ENCODE peak calls at places on chromosomes 13 and 19, in ten cellular contexts. One of them, this sample, is unnamed.
A peak's percentile ranks its signal among the peaks of the same experiment; 100 is the strongest.

GRCh38 chr13:114315074-114315785 is 927 bp downstream of the CHAMP1 start:
- DNase-seq in A549: no peak
- DNase-seq in AG04450: no peak
- DNase-seq in stimulated activated CD8-positive, alpha-beta memory T cell treated with anti-CD3 and anti-CD28 coated beads, Interleukin-2, amount 100 ng/mL, for 1 hour: no peak
- DNase-seq in right atrium auricular region: no peak
- DNase-seq in effector memory CD8-positive, alpha-beta T cell: peak; percentile 3
- DNase-seq in IMR-90: no peak
- DNase-seq in Panc1: no peak
- DNase-seq in Right ventricle myocardium superior: no peak
- DNase-seq in fibroblast of pulmonary artery: no peak
- DNase-seq in this sample: no peak

GRCh38 chr13:21529102-21529893 is 70.2 kb upstream of the ZDHHC20 start:
- DNase-seq in effector memory CD8-positive, alpha-beta T cell: no peak
- DNase-seq in Right ventricle myocardium superior: no peak
- DNase-seq in A549: no peak
- DNase-seq in fibroblast of pulmonary artery: no peak
- DNase-seq in IMR-90: no peak
- DNase-seq in right atrium auricular region: no peak
- DNase-seq in stimulated activated CD8-positive, alpha-beta memory T cell treated with anti-CD3 and anti-CD28 coated beads, Interleukin-2, amount 100 ng/mL, for 1 hour: no peak
- DNase-seq in Panc1: no peak
- DNase-seq in AG04450: no peak
- DNase-seq in this sample: no peak

GRCh38 chr13:48496796-48497195 is 36.1 kb downstream of the RCBTB2 start:
- DNase-seq in IMR-90: no peak
- DNase-seq in fibroblast of pulmonary artery: no peak
- DNase-seq in stimulated activated CD8-positive, alpha-beta memory T cell treated with anti-CD3 and anti-CD28 coated beads, Interleukin-2, amount 100 ng/mL, for 1 hour: no peak
- DNase-seq in Panc1: no peak
- DNase-seq in Right ventricle myocardium superior: no peak
- DNase-seq in right atrium auricular region: no peak
- DNase-seq in A549: no peak
- DNase-seq in AG04450: no peak
- DNase-seq in effector memory CD8-positive, alpha-beta T cell: peak; percentile 42
- DNase-seq in this sample: no peak

GRCh38 chr19:29690842-29691241 is 24.2 kb downstream of the C19orf12 start:
- DNase-seq in IMR-90: peak; percentile 49
- DNase-seq in effector memory CD8-positive, alpha-beta T cell: peak; percentile 64
- DNase-seq in fibroblast of pulmonary artery: peak; percentile 60
- DNase-seq in right atrium auricular region: no peak
- DNase-seq in stimulated activated CD8-positive, alpha-beta memory T cell treated with anti-CD3 and anti-CD28 coated beads, Interleukin-2, amount 100 ng/mL, for 1 hour: no peak
- DNase-seq in AG04450: no peak
- DNase-seq in A549: peak; percentile 79
- DNase-seq in Right ventricle myocardium superior: no peak
- DNase-seq in Panc1: no peak
- DNase-seq in this sample: peak; percentile 12

GRCh38 chr19:16850133-16850532 is 20.9 kb downstream of the SIN3B start:
- DNase-seq in fibroblast of pulmonary artery: no peak
- DNase-seq in Right ventricle myocardium superior: no peak
- DNase-seq in stimulated activated CD8-positive, alpha-beta memory T cell treated with anti-CD3 and anti-CD28 coated beads, Interleukin-2, amount 100 ng/mL, for 1 hour: no peak
- DNase-seq in effector memory CD8-positive, alpha-beta T cell: no peak
- DNase-seq in A549: no peak
- DNase-seq in AG04450: peak; percentile 6
- DNase-seq in Panc1: no peak
- DNase-seq in IMR-90: peak; percentile 80
- DNase-seq in right atrium auricular region: no peak
- DNase-seq in this sample: no peak

GRCh38 chr19:2631213-2631821 is 71.2 kb downstream of the GNG7 start:
- DNase-seq in A549: no peak
- DNase-seq in right atrium auricular region: no peak
- DNase-seq in stimulated activated CD8-positive, alpha-beta memory T cell treated with anti-CD3 and anti-CD28 coated beads, Interleukin-2, amount 100 ng/mL, for 1 hour: no peak
- DNase-seq in IMR-90: peak; percentile 12
- DNase-seq in Right ventricle myocardium superior: no peak
- DNase-seq in AG04450: no peak
- DNase-seq in effector memory CD8-positive, alpha-beta T cell: no peak
- DNase-seq in fibroblast of pulmonary artery: peak; percentile 42
- DNase-seq in Panc1: no peak
- DNase-seq in this sample: no peak

GRCh38 chr19:782195-783043 is 14.8 kb upstream of the PTBP1 start:
- DNase-seq in A549: peak; percentile 47
- DNase-seq in fibroblast of pulmonary artery: peak; percentile 76
- DNase-seq in Panc1: no peak
- DNase-seq in effector memory CD8-positive, alpha-beta T cell: no peak
- DNase-seq in IMR-90: peak; percentile 33
- DNase-seq in Right ventricle myocardium superior: no peak
- DNase-seq in stimulated activated CD8-positive, alpha-beta memory T cell treated with anti-CD3 and anti-CD28 coated beads, Interleukin-2, amount 100 ng/mL, for 1 hour: no peak
- DNase-seq in AG04450: no peak
- DNase-seq in right atrium auricular region: no peak
- DNase-seq in this sample: no peak

GRCh38 chr19:32581704-32582164 is 744 bp downstream of the PDCD5 start:
- DNase-seq in stimulated activated CD8-positive, alpha-beta memory T cell treated with anti-CD3 and anti-CD28 coated beads, Interleukin-2, amount 100 ng/mL, for 1 hour: no peak
- DNase-seq in Right ventricle myocardium superior: peak; percentile 46
- DNase-seq in IMR-90: peak; percentile 66
- DNase-seq in Panc1: no peak
- DNase-seq in right atrium auricular region: no peak
- DNase-seq in AG04450: peak; percentile 21
- DNase-seq in fibroblast of pulmonary artery: peak; percentile 74
- DNase-seq in effector memory CD8-positive, alpha-beta T cell: no peak
- DNase-seq in A549: peak; percentile 58
- DNase-seq in this sample: no peak

GRCh38 chr13:30877335-30877734 is 28.7 kb upstream of the MEDAG start:
- DNase-seq in A549: no peak
- DNase-seq in effector memory CD8-positive, alpha-beta T cell: no peak
- DNase-seq in IMR-90: peak; percentile 82
- DNase-seq in fibroblast of pulmonary artery: peak; percentile 77
- DNase-seq in AG04450: no peak
- DNase-seq in Panc1: no peak
- DNase-seq in right atrium auricular region: no peak
- DNase-seq in stimulated activated CD8-positive, alpha-beta memory T cell treated with anti-CD3 and anti-CD28 coated beads, Interleukin-2, amount 100 ng/mL, for 1 hour: no peak
- DNase-seq in Right ventricle myocardium superior: no peak
- DNase-seq in this sample: no peak

GRCh38 chr19:54469496-54469934 is 3.6 kb downstream of the CDC42EP5 start:
- DNase-seq in Panc1: no peak
- DNase-seq in right atrium auricular region: no peak
- DNase-seq in fibroblast of pulmonary artery: no peak
- DNase-seq in Right ventricle myocardium superior: peak; percentile 83
- DNase-seq in effector memory CD8-positive, alpha-beta T cell: no peak
- DNase-seq in AG04450: no peak
- DNase-seq in IMR-90: no peak
- DNase-seq in A549: no peak
- DNase-seq in stimulated activated CD8-positive, alpha-beta memory T cell treated with anti-CD3 and anti-CD28 coated beads, Interleukin-2, amount 100 ng/mL, for 1 hour: no peak
- DNase-seq in this sample: no peak

GRCh38 chr19:56105090-56105701 is 15.9 kb downstream of the ZNF787 start:
- DNase-seq in IMR-90: peak; percentile 33
- DNase-seq in Panc1: no peak
- DNase-seq in Right ventricle myocardium superior: peak; percentile 83
- DNase-seq in AG04450: no peak
- DNase-seq in effector memory CD8-positive, alpha-beta T cell: no peak
- DNase-seq in fibroblast of pulmonary artery: peak; percentile 57
- DNase-seq in stimulated activated CD8-positive, alpha-beta memory T cell treated with anti-CD3 and anti-CD28 coated beads, Interleukin-2, amount 100 ng/mL, for 1 hour: peak; percentile 12
- DNase-seq in A549: peak; percentile 57
- DNase-seq in right atrium auricular region: peak; percentile 81
- DNase-seq in this sample: no peak

GRCh38 chr13:42370229-42370628 is 98.3 kb downstream of the AKAP11 start:
- DNase-seq in effector memory CD8-positive, alpha-beta T cell: no peak
- DNase-seq in stimulated activated CD8-positive, alpha-beta memory T cell treated with anti-CD3 and anti-CD28 coated beads, Interleukin-2, amount 100 ng/mL, for 1 hour: no peak
- DNase-seq in IMR-90: no peak
- DNase-seq in AG04450: no peak
- DNase-seq in Panc1: no peak
- DNase-seq in right atrium auricular region: no peak
- DNase-seq in Right ventricle myocardium superior: no peak
- DNase-seq in A549: no peak
- DNase-seq in fibroblast of pulmonary artery: no peak
- DNase-seq in this sample: no peak

GRCh38 chr19:680287-681028 is 4.3 kb downstream of the FSTL3 start:
- DNase-seq in IMR-90: peak; percentile 98
- DNase-seq in Panc1: peak; percentile 76
- DNase-seq in right atrium auricular region: peak; percentile 100
- DNase-seq in AG04450: peak; percentile 97
- DNase-seq in Right ventricle myocardium superior: peak; percentile 100
- DNase-seq in A549: peak; percentile 71
- DNase-seq in effector memory CD8-positive, alpha-beta T cell: peak; percentile 95
- DNase-seq in fibroblast of pulmonary artery: peak; percentile 99
- DNase-seq in stimulated activated CD8-positive, alpha-beta memory T cell treated with anti-CD3 and anti-CD28 coated beads, Interleukin-2, amount 100 ng/mL, for 1 hour: peak; percentile 100
- DNase-seq in this sample: peak; percentile 89

GRCh38 chr13:27868639-27869435 is 51.0 kb upstream of the PDX1 start:
- DNase-seq in right atrium auricular region: no peak
- DNase-seq in stimulated activated CD8-positive, alpha-beta memory T cell treated with anti-CD3 and anti-CD28 coated beads, Interleukin-2, amount 100 ng/mL, for 1 hour: no peak
- DNase-seq in effector memory CD8-positive, alpha-beta T cell: no peak
- DNase-seq in fibroblast of pulmonary artery: peak; percentile 22
- DNase-seq in Right ventricle myocardium superior: no peak
- DNase-seq in Panc1: peak; percentile 2
- DNase-seq in IMR-90: peak; percentile 5
- DNase-seq in A549: no peak
- DNase-seq in AG04450: no peak
- DNase-seq in this sample: peak; percentile 16

GRCh38 chr13:92158335-92158734 is 759.9 kb downstream of the GPC5 start:
- DNase-seq in AG04450: no peak
- DNase-seq in Panc1: no peak
- DNase-seq in fibroblast of pulmonary artery: peak; percentile 48
- DNase-seq in effector memory CD8-positive, alpha-beta T cell: no peak
- DNase-seq in Right ventricle myocardium superior: no peak
- DNase-seq in stimulated activated CD8-positive, alpha-beta memory T cell treated with anti-CD3 and anti-CD28 coated beads, Interleukin-2, amount 100 ng/mL, for 1 hour: no peak
- DNase-seq in A549: no peak
- DNase-seq in right atrium auricular region: no peak
- DNase-seq in IMR-90: peak; percentile 31
- DNase-seq in this sample: peak; percentile 3

GRCh38 chr13:20231839-20232555 is at the start of gene GJB6:
- DNase-seq in fibroblast of pulmonary artery: no peak
- DNase-seq in Panc1: no peak
- DNase-seq in A549: no peak
- DNase-seq in IMR-90: no peak
- DNase-seq in AG04450: no peak
- DNase-seq in effector memory CD8-positive, alpha-beta T cell: no peak
- DNase-seq in stimulated activated CD8-positive, alpha-beta memory T cell treated with anti-CD3 and anti-CD28 coated beads, Interleukin-2, amount 100 ng/mL, for 1 hour: no peak
- DNase-seq in right atrium auricular region: no peak
- DNase-seq in Right ventricle myocardium superior: no peak
- DNase-seq in this sample: no peak

GRCh38 chr19:2150794-2151338 is 500 bp downstream of the AP3D1 start:
- DNase-seq in fibroblast of pulmonary artery: no peak
- DNase-seq in IMR-90: no peak
- DNase-seq in Panc1: no peak
- DNase-seq in AG04450: no peak
- DNase-seq in effector memory CD8-positive, alpha-beta T cell: no peak
- DNase-seq in A549: no peak
- DNase-seq in stimulated activated CD8-positive, alpha-beta memory T cell treated with anti-CD3 and anti-CD28 coated beads, Interleukin-2, amount 100 ng/mL, for 1 hour: no peak
- DNase-seq in right atrium auricular region: no peak
- DNase-seq in Right ventricle myocardium superior: peak; percentile 55
- DNase-seq in this sample: no peak

GRCh38 chr19:10517361-10517759 is at the start of gene S1PR5:
- DNase-seq in A549: peak; percentile 35
- DNase-seq in Right ventricle myocardium superior: peak; percentile 44
- DNase-seq in AG04450: no peak
- DNase-seq in stimulated activated CD8-positive, alpha-beta memory T cell treated with anti-CD3 and anti-CD28 coated beads, Interleukin-2, amount 100 ng/mL, for 1 hour: no peak
- DNase-seq in right atrium auricular region: no peak
- DNase-seq in effector memory CD8-positive, alpha-beta T cell: no peak
- DNase-seq in IMR-90: no peak
- DNase-seq in fibroblast of pulmonary artery: no peak
- DNase-seq in Panc1: no peak
- DNase-seq in this sample: peak; percentile 65

GRCh38 chr13:30745917-30746686 is 10.8 kb downstream of the ALOX5AP start:
- DNase-seq in Right ventricle myocardium superior: no peak
- DNase-seq in right atrium auricular region: no peak
- DNase-seq in A549: no peak
- DNase-seq in AG04450: no peak
- DNase-seq in fibroblast of pulmonary artery: no peak
- DNase-seq in stimulated activated CD8-positive, alpha-beta memory T cell treated with anti-CD3 and anti-CD28 coated beads, Interleukin-2, amount 100 ng/mL, for 1 hour: no peak
- DNase-seq in effector memory CD8-positive, alpha-beta T cell: no peak
- DNase-seq in IMR-90: no peak
- DNase-seq in Panc1: no peak
- DNase-seq in this sample: no peak

GRCh38 chr13:111283457-111283856 is 37.0 kb upstream of the TEX29 start:
- DNase-seq in AG04450: no peak
- DNase-seq in right atrium auricular region: no peak
- DNase-seq in stimulated activated CD8-positive, alpha-beta memory T cell treated with anti-CD3 and anti-CD28 coated beads, Interleukin-2, amount 100 ng/mL, for 1 hour: no peak
- DNase-seq in Panc1: no peak
- DNase-seq in effector memory CD8-positive, alpha-beta T cell: no peak
- DNase-seq in A549: no peak
- DNase-seq in Right ventricle myocardium superior: no peak
- DNase-seq in fibroblast of pulmonary artery: no peak
- DNase-seq in IMR-90: no peak
- DNase-seq in this sample: no peak

GRCh38 chr13:67614013-67614412 is 383.9 kb upstream of the PCDH9 start:
- DNase-seq in Panc1: no peak
- DNase-seq in AG04450: no peak
- DNase-seq in fibroblast of pulmonary artery: no peak
- DNase-seq in A549: no peak
- DNase-seq in Right ventricle myocardium superior: no peak
- DNase-seq in IMR-90: no peak
- DNase-seq in stimulated activated CD8-positive, alpha-beta memory T cell treated with anti-CD3 and anti-CD28 coated beads, Interleukin-2, amount 100 ng/mL, for 1 hour: no peak
- DNase-seq in effector memory CD8-positive, alpha-beta T cell: no peak
- DNase-seq in right atrium auricular region: no peak
- DNase-seq in this sample: no peak

GRCh38 chr13:34469212-34469983 is 472.7 kb upstream of the NBEA start:
- DNase-seq in A549: no peak
- DNase-seq in fibroblast of pulmonary artery: peak; percentile 46
- DNase-seq in right atrium auricular region: no peak
- DNase-seq in Right ventricle myocardium superior: no peak
- DNase-seq in stimulated activated CD8-positive, alpha-beta memory T cell treated with anti-CD3 and anti-CD28 coated beads, Interleukin-2, amount 100 ng/mL, for 1 hour: no peak
- DNase-seq in Panc1: no peak
- DNase-seq in AG04450: no peak
- DNase-seq in IMR-90: no peak
- DNase-seq in effector memory CD8-positive, alpha-beta T cell: no peak
- DNase-seq in this sample: no peak

GRCh38 chr13:25001807-25002206 is 94.1 kb upstream of the PABPC3 start:
- DNase-seq in AG04450: no peak
- DNase-seq in A549: no peak
- DNase-seq in right atrium auricular region: no peak
- DNase-seq in Right ventricle myocardium superior: no peak
- DNase-seq in Panc1: no peak
- DNase-seq in IMR-90: no peak
- DNase-seq in stimulated activated CD8-positive, alpha-beta memory T cell treated with anti-CD3 and anti-CD28 coated beads, Interleukin-2, amount 100 ng/mL, for 1 hour: no peak
- DNase-seq in effector memory CD8-positive, alpha-beta T cell: no peak
- DNase-seq in fibroblast of pulmonary artery: no peak
- DNase-seq in this sample: no peak

GRCh38 chr13:30744056-30744684 is 8.8 kb downstream of the ALOX5AP start:
- DNase-seq in Right ventricle myocardium superior: no peak
- DNase-seq in effector memory CD8-positive, alpha-beta T cell: peak; percentile 84
- DNase-seq in AG04450: no peak
- DNase-seq in Panc1: no peak
- DNase-seq in IMR-90: peak; percentile 61
- DNase-seq in A549: peak; percentile 25
- DNase-seq in right atrium auricular region: no peak
- DNase-seq in stimulated activated CD8-positive, alpha-beta memory T cell treated with anti-CD3 and anti-CD28 coated beads, Interleukin-2, amount 100 ng/mL, for 1 hour: peak; percentile 66
- DNase-seq in fibroblast of pulmonary artery: no peak
- DNase-seq in this sample: no peak

GRCh38 chr19:10395436-10395835 is 7.9 kb downstream of the CDC37 start:
- DNase-seq in fibroblast of pulmonary artery: no peak
- DNase-seq in Right ventricle myocardium superior: no peak
- DNase-seq in stimulated activated CD8-positive, alpha-beta memory T cell treated with anti-CD3 and anti-CD28 coated beads, Interleukin-2, amount 100 ng/mL, for 1 hour: no peak
- DNase-seq in IMR-90: no peak
- DNase-seq in Panc1: no peak
- DNase-seq in A549: no peak
- DNase-seq in right atrium auricular region: no peak
- DNase-seq in effector memory CD8-positive, alpha-beta T cell: no peak
- DNase-seq in AG04450: no peak
- DNase-seq in this sample: no peak

GRCh38 chr19:5967994-5968430 is 9.9 kb downstream of the RANBP3 start:
- DNase-seq in effector memory CD8-positive, alpha-beta T cell: peak; percentile 57
- DNase-seq in A549: peak; percentile 74
- DNase-seq in right atrium auricular region: no peak
- DNase-seq in Right ventricle myocardium superior: no peak
- DNase-seq in stimulated activated CD8-positive, alpha-beta memory T cell treated with anti-CD3 and anti-CD28 coated beads, Interleukin-2, amount 100 ng/mL, for 1 hour: no peak
- DNase-seq in fibroblast of pulmonary artery: peak; percentile 89
- DNase-seq in Panc1: peak; percentile 42
- DNase-seq in AG04450: peak; percentile 67
- DNase-seq in IMR-90: peak; percentile 88
- DNase-seq in this sample: peak; percentile 36

GRCh38 chr19:40337594-40337993 is 10.6 kb downstream of the C19orf47 start:
- DNase-seq in IMR-90: no peak
- DNase-seq in Right ventricle myocardium superior: no peak
- DNase-seq in AG04450: no peak
- DNase-seq in right atrium auricular region: no peak
- DNase-seq in Panc1: no peak
- DNase-seq in A549: no peak
- DNase-seq in fibroblast of pulmonary artery: no peak
- DNase-seq in stimulated activated CD8-positive, alpha-beta memory T cell treated with anti-CD3 and anti-CD28 coated beads, Interleukin-2, amount 100 ng/mL, for 1 hour: no peak
- DNase-seq in effector memory CD8-positive, alpha-beta T cell: no peak
- DNase-seq in this sample: no peak

GRCh38 chr13:75881109-75881775 is 245.1 kb downstream of the LMO7 start:
- DNase-seq in effector memory CD8-positive, alpha-beta T cell: no peak
- DNase-seq in right atrium auricular region: no peak
- DNase-seq in Panc1: no peak
- DNase-seq in fibroblast of pulmonary artery: no peak
- DNase-seq in AG04450: peak; percentile 76
- DNase-seq in stimulated activated CD8-positive, alpha-beta memory T cell treated with anti-CD3 and anti-CD28 coated beads, Interleukin-2, amount 100 ng/mL, for 1 hour: no peak
- DNase-seq in Right ventricle myocardium superior: no peak
- DNase-seq in A549: no peak
- DNase-seq in IMR-90: peak; percentile 77
- DNase-seq in this sample: no peak